ENCODE peak calls at places on chromosomes 5 and 9, in five cellular contexts. One of them, this sample, is unnamed. For H3K4me1, the result is how much of the 10 kb centered on the place peaks cover.

GRCh38 chr9:16485575-16486321 is 384.7 kb downstream of the BNC2 start:
- DNase-seq in uterus: no peak
- DNase-seq in pancreas: no peak
- DNase-seq in CD8-positive, alpha-beta T cell: no peak
- DNase-seq in left ventricle myocardium inferior: no peak
- DNase-seq in this sample: no peak

GRCh38 chr9:83456226-83456625 is 82.0 kb downstream of the FRMD3 start:
- DNase-seq in left ventricle myocardium inferior: no peak
- DNase-seq in CD8-positive, alpha-beta T cell: no peak
- DNase-seq in pancreas: no peak
- DNase-seq in uterus: no peak
- DNase-seq in this sample: no peak

GRCh38 chr5:75524071-75524470 is 12.4 kb downstream of the POLK start:
- DNase-seq in uterus: no peak
- DNase-seq in pancreas: no peak
- DNase-seq in left ventricle myocardium inferior: no peak
- DNase-seq in CD8-positive, alpha-beta T cell: no peak
- DNase-seq in this sample: no peak

GRCh38 chr5:18811616-18812015 is 1176.4 kb downstream of the CDH18 start:
- DNase-seq in uterus: no peak
- DNase-seq in pancreas: no peak
- DNase-seq in CD8-positive, alpha-beta T cell: no peak
- DNase-seq in left ventricle myocardium inferior: no peak
- DNase-seq in this sample: no peak

GRCh38 chr5:16784843-16785791 is 151.0 kb downstream of the MYO10 start:
- DNase-seq in CD8-positive, alpha-beta T cell: no peak
- DNase-seq in pancreas: no peak
- DNase-seq in uterus: no peak
- DNase-seq in left ventricle myocardium inferior: no peak
- DNase-seq in this sample: no peak

GRCh38 chr5:133930061-133930823 is 38.2 kb downstream of the C5orf15 start:
- DNase-seq in uterus: no peak
- DNase-seq in CD8-positive, alpha-beta T cell: peak
- DNase-seq in left ventricle myocardium inferior: no peak
- DNase-seq in pancreas: no peak
- DNase-seq in this sample: no peak

GRCh38 chr5:89313804-89314588 is 431.0 kb upstream of the MEF2C start:
- DNase-seq in uterus: no peak
- DNase-seq in CD8-positive, alpha-beta T cell: no peak
- DNase-seq in pancreas: no peak
- DNase-seq in left ventricle myocardium inferior: no peak
- DNase-seq in this sample: no peak

GRCh38 chr5:64384761-64385160 is 121.1 kb upstream of the RGS7BP start:
- DNase-seq in pancreas: no peak
- DNase-seq in CD8-positive, alpha-beta T cell: no peak
- DNase-seq in uterus: no peak
- DNase-seq in left ventricle myocardium inferior: no peak
- DNase-seq in this sample: no peak

GRCh38 chr9:100515578-100516494 is 42.9 kb downstream of the TMEFF1 start:
- DNase-seq in CD8-positive, alpha-beta T cell: no peak
- DNase-seq in pancreas: no peak
- DNase-seq in left ventricle myocardium inferior: no peak
- DNase-seq in uterus: no peak
- DNase-seq in this sample: no peak

GRCh38 chr9:2602704-2603116 is 18.9 kb upstream of the VLDLR start:
- DNase-seq in CD8-positive, alpha-beta T cell: no peak
- DNase-seq in uterus: no peak
- DNase-seq in left ventricle myocardium inferior: no peak
- DNase-seq in pancreas: no peak
- DNase-seq in this sample: no peak

GRCh38 chr5:133327946-133328401 is 276.2 kb downstream of the HSPA4 start:
- DNase-seq in uterus: no peak
- DNase-seq in pancreas: no peak
- DNase-seq in left ventricle myocardium inferior: no peak
- DNase-seq in CD8-positive, alpha-beta T cell: no peak
- DNase-seq in this sample: no peak

GRCh38 chr5:173582198-173583092 is 34.0 kb downstream of the BOD1 start:
- DNase-seq in CD8-positive, alpha-beta T cell: no peak
- DNase-seq in left ventricle myocardium inferior: no peak
- DNase-seq in uterus: no peak
- DNase-seq in pancreas: no peak
- DNase-seq in this sample: no peak

GRCh38 chr9:110049699-110050450 is 158.1 kb downstream of the C9orf152 start:
- DNase-seq in pancreas: no peak
- DNase-seq in CD8-positive, alpha-beta T cell: no peak
- DNase-seq in uterus: peak
- DNase-seq in left ventricle myocardium inferior: peak
- DNase-seq in this sample: no peak

GRCh38 chr5:173910215-173910614 is 22.1 kb downstream of the CPEB4 start:
- DNase-seq in uterus: no peak
- DNase-seq in CD8-positive, alpha-beta T cell: no peak
- DNase-seq in left ventricle myocardium inferior: no peak
- DNase-seq in pancreas: no peak
- DNase-seq in this sample: no peak

GRCh38 chr9:2955616-2956015 is 111.7 kb upstream of the PUM3 start:
- DNase-seq in uterus: no peak
- DNase-seq in left ventricle myocardium inferior: no peak
- DNase-seq in CD8-positive, alpha-beta T cell: no peak
- DNase-seq in pancreas: no peak
- DNase-seq in this sample: no peak

GRCh38 chr9:78074385-78075291 is 43.0 kb upstream of the GNAQ start:
- DNase-seq in CD8-positive, alpha-beta T cell: no peak
- DNase-seq in left ventricle myocardium inferior: no peak
- DNase-seq in pancreas: no peak
- DNase-seq in uterus: no peak
- DNase-seq in this sample: peak

GRCh38 chr9:36426945-36427344 is 26.9 kb upstream of the RNF38 start:
- DNase-seq in uterus: no peak
- DNase-seq in left ventricle myocardium inferior: no peak
- DNase-seq in pancreas: no peak
- DNase-seq in CD8-positive, alpha-beta T cell: no peak
- DNase-seq in this sample: no peak

GRCh38 chr9:129840024-129840423 is 4.8 kb downstream of the USP20 start:
- DNase-seq in uterus: no peak
- DNase-seq in pancreas: no peak
- DNase-seq in left ventricle myocardium inferior: no peak
- DNase-seq in CD8-positive, alpha-beta T cell: peak
- DNase-seq in this sample: no peak

DNA sequence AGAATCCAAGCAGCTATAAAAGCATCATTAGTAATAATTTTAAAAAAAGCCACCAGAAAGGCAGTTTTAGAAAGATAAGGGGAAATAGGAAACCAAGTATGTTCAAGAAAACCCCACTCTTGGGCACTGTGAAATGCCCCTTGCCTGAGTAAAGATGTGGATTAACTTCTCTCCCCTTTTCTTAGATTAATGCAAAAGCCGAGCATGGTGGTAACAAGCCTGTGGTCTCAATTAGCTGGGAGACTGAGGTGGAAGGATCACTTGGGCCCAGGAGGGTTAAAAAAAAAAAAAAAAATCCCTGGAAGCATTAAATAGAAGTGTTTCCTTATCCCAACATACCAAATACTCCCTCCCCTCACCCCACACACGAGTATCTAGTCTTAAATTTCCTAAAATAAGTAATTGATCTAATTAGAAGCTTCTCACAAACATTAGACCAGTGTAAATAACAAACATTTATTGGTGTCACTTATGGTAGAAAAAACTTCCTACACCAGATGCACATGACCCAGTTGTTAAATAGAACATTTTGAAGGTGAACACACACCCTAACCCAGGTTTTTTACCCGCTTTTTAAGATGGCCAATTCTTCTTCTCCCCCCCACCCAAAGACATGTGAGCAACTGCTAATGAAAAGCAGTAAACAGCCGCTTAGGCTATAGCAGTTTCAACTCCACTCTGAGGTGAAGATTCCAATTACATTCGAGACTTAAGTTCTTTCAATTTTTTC is 5.2 kb downstream of the HSPA5 start:
- DNase-seq in pancreas: no peak
- DNase-seq in left ventricle myocardium inferior: no peak
- DNase-seq in uterus: no peak
- DNase-seq in CD8-positive, alpha-beta T cell: no peak
- DNase-seq in this sample: no peak
- H3K4me3 ChIP-seq in pancreas: peak
- H3K4me3 ChIP-seq in left ventricle myocardium inferior: peak
- H3K4me3 ChIP-seq in uterus: no peak
- H3K4me3 ChIP-seq in CD8-positive, alpha-beta T cell: no peak
- H3K4me3 ChIP-seq in this sample: no peak

GRCh38 chr5:107615173-107615856 is 55.4 kb downstream of the EFNA5 start:
- DNase-seq in uterus: no peak
- DNase-seq in pancreas: no peak
- DNase-seq in left ventricle myocardium inferior: no peak
- DNase-seq in CD8-positive, alpha-beta T cell: no peak
- DNase-seq in this sample: no peak
- H3K27ac ChIP-seq in uterus: no peak
- H3K27ac ChIP-seq in pancreas: no peak
- H3K27ac ChIP-seq in left ventricle myocardium inferior: no peak
- H3K27ac ChIP-seq in CD8-positive, alpha-beta T cell: no peak
- H3K27ac ChIP-seq in this sample: no peak

GRCh38 chr9:37790096-37790495 is 5.2 kb upstream of the EXOSC3 start:
- DNase-seq in CD8-positive, alpha-beta T cell: no peak
- DNase-seq in uterus: no peak
- DNase-seq in left ventricle myocardium inferior: no peak
- DNase-seq in pancreas: no peak
- DNase-seq in this sample: no peak

GRCh38 chr9:37784291-37784639 is 599 bp downstream of the EXOSC3 start:
- DNase-seq in CD8-positive, alpha-beta T cell: no peak
- DNase-seq in left ventricle myocardium inferior: no peak
- DNase-seq in uterus: no peak
- DNase-seq in pancreas: no peak
- DNase-seq in this sample: no peak

GRCh38 chr9:37788328-37788727 is 3.5 kb upstream of the EXOSC3 start:
- DNase-seq in uterus: no peak
- DNase-seq in pancreas: no peak
- DNase-seq in CD8-positive, alpha-beta T cell: no peak
- DNase-seq in left ventricle myocardium inferior: no peak
- DNase-seq in this sample: no peak

GRCh38 chr9:37784640-37785483 is at the start of gene EXOSC3:
- DNase-seq in CD8-positive, alpha-beta T cell: peak
- DNase-seq in uterus: peak
- DNase-seq in pancreas: peak
- DNase-seq in left ventricle myocardium inferior: peak
- DNase-seq in this sample: peak

GRCh38 chr9:37787059-37787458 is 2.2 kb upstream of the EXOSC3 start:
- DNase-seq in pancreas: no peak
- DNase-seq in uterus: no peak
- DNase-seq in CD8-positive, alpha-beta T cell: no peak
- DNase-seq in left ventricle myocardium inferior: no peak
- DNase-seq in this sample: no peak
- H3K4me1 ChIP-seq in pancreas: under half
- H3K4me1 ChIP-seq in uterus: under half
- H3K4me1 ChIP-seq in CD8-positive, alpha-beta T cell: under half
- H3K4me1 ChIP-seq in left ventricle myocardium inferior: under half
- H3K4me1 ChIP-seq in this sample: under half

GRCh38 chr5:76720988-76721569 is 5.2 kb downstream of the F2R start:
- DNase-seq in CD8-positive, alpha-beta T cell: no peak
- DNase-seq in left ventricle myocardium inferior: no peak
- DNase-seq in pancreas: no peak
- DNase-seq in uterus: no peak
- DNase-seq in this sample: no peak

GRCh38 chr5:76716456-76717157 is 681 bp downstream of the F2R start:
- DNase-seq in left ventricle myocardium inferior: peak
- DNase-seq in CD8-positive, alpha-beta T cell: no peak
- DNase-seq in uterus: no peak
- DNase-seq in pancreas: no peak
- DNase-seq in this sample: no peak

GRCh38 chr5:76718381-76718832 is 2.5 kb downstream of the F2R start:
- DNase-seq in left ventricle myocardium inferior: no peak
- DNase-seq in CD8-positive, alpha-beta T cell: no peak
- DNase-seq in pancreas: no peak
- DNase-seq in uterus: no peak
- DNase-seq in this sample: no peak

GRCh38 chr5:76717222-76718083 is 1.5 kb downstream of the F2R start:
- DNase-seq in left ventricle myocardium inferior: no peak
- DNase-seq in uterus: no peak
- DNase-seq in CD8-positive, alpha-beta T cell: no peak
- DNase-seq in pancreas: no peak
- DNase-seq in this sample: no peak

DNA sequence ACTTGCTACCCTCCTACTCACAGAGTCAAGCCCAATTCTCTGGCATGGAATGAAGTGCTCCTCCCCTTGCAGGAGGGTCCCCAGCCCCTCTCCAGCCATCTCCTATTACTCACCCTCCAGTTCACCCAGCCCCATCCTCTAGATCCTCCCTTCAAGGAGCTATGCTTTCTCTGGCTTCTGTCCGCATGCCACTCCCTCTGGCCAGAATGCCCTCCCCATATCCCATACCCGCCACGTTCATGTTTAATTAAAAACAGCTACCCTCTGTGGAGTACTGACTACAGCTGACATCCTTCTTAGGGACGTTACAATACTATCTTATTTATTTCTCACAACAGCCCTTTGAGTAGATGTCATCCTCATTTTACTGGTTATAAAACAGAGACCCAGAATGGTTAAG is 3.0 kb downstream of the F2R start:
- DNase-seq in pancreas: no peak
- DNase-seq in CD8-positive, alpha-beta T cell: no peak
- DNase-seq in uterus: no peak
- DNase-seq in left ventricle myocardium inferior: no peak
- DNase-seq in this sample: no peak
- H3K4me3 ChIP-seq in pancreas: no peak
- H3K4me3 ChIP-seq in CD8-positive, alpha-beta T cell: no peak
- H3K4me3 ChIP-seq in uterus: no peak
- H3K4me3 ChIP-seq in left ventricle myocardium inferior: no peak
- H3K4me3 ChIP-seq in this sample: no peak

GRCh38 chr9:133841167-133841812 is 103.1 kb upstream of the SARDH start:
- DNase-seq in uterus: no peak
- DNase-seq in left ventricle myocardium inferior: no peak
- DNase-seq in pancreas: no peak
- DNase-seq in CD8-positive, alpha-beta T cell: no peak
- DNase-seq in this sample: no peak

GRCh38 chr9:133843250-133843649 is 105.1 kb upstream of the SARDH start:
- DNase-seq in left ventricle myocardium inferior: no peak
- DNase-seq in uterus: no peak
- DNase-seq in pancreas: no peak
- DNase-seq in CD8-positive, alpha-beta T cell: no peak
- DNase-seq in this sample: no peak

GRCh38 chr9:133843751-133844373 is 105.7 kb upstream of the SARDH start:
- DNase-seq in CD8-positive, alpha-beta T cell: no peak
- DNase-seq in uterus: no peak
- DNase-seq in pancreas: no peak
- DNase-seq in left ventricle myocardium inferior: no peak
- DNase-seq in this sample: no peak

GRCh38 chr9:133842174-133842573 is 104.0 kb upstream of the SARDH start:
- DNase-seq in pancreas: no peak
- DNase-seq in left ventricle myocardium inferior: no peak
- DNase-seq in uterus: no peak
- DNase-seq in CD8-positive, alpha-beta T cell: no peak
- DNase-seq in this sample: no peak

GRCh38 chr9:133842721-133843227 is 104.6 kb upstream of the SARDH start:
- DNase-seq in left ventricle myocardium inferior: no peak
- DNase-seq in pancreas: no peak
- DNase-seq in CD8-positive, alpha-beta T cell: no peak
- DNase-seq in uterus: no peak
- DNase-seq in this sample: no peak
- H3K27ac ChIP-seq in left ventricle myocardium inferior: no peak
- H3K27ac ChIP-seq in pancreas: no peak
- H3K27ac ChIP-seq in CD8-positive, alpha-beta T cell: no peak
- H3K27ac ChIP-seq in uterus: no peak
- H3K27ac ChIP-seq in this sample: no peak